ENCODE peak calls at places on chromosome 7, in seven cellular contexts. One of them, this sample, is unnamed.

GRCh38 chr7:33667261-33667660 is 238.1 kb upstream of the BMPER start:
- DNase-seq in stimulated activated naive CD8-positive, alpha-beta T cell treated with anti-CD3 and anti-CD28 coated beads, Interleukin-15, Interleukin-2, amounts not matched to agents 100 U/mL and 50 U/mL, for 24 hours: no peak
- DNase-seq in kidney: no peak
- DNase-seq in ecto neural progenitor cell: no peak
- DNase-seq in NCI-H1092: no peak
- DNase-seq in T47D: no peak
- DNase-seq in SHP77 treated with DMSO at 0.1 percent for 48 hours: no peak
- DNase-seq in this sample: no peak

GRCh38 chr7:11607676-11608075 is 224.3 kb downstream of the THSD7A start:
- DNase-seq in SHP77 treated with DMSO at 0.1 percent for 48 hours: peak
- DNase-seq in kidney: no peak
- DNase-seq in stimulated activated naive CD8-positive, alpha-beta T cell treated with anti-CD3 and anti-CD28 coated beads, Interleukin-15, Interleukin-2, amounts not matched to agents 100 U/mL and 50 U/mL, for 24 hours: no peak
- DNase-seq in T47D: no peak
- DNase-seq in ecto neural progenitor cell: no peak
- DNase-seq in NCI-H1092: peak
- DNase-seq in this sample: no peak

GRCh38 chr7:82572195-82572880 is 128.8 kb upstream of the CACNA2D1 start:
- DNase-seq in stimulated activated naive CD8-positive, alpha-beta T cell treated with anti-CD3 and anti-CD28 coated beads, Interleukin-15, Interleukin-2, amounts not matched to agents 100 U/mL and 50 U/mL, for 24 hours: peak
- DNase-seq in T47D: peak
- DNase-seq in ecto neural progenitor cell: peak
- DNase-seq in NCI-H1092: peak
- DNase-seq in SHP77 treated with DMSO at 0.1 percent for 48 hours: peak
- DNase-seq in kidney: peak
- DNase-seq in this sample: peak

GRCh38 chr7:44973610-44974401 is 5.0 kb downstream of the MYO1G start:
- DNase-seq in SHP77 treated with DMSO at 0.1 percent for 48 hours: no peak
- DNase-seq in stimulated activated naive CD8-positive, alpha-beta T cell treated with anti-CD3 and anti-CD28 coated beads, Interleukin-15, Interleukin-2, amounts not matched to agents 100 U/mL and 50 U/mL, for 24 hours: peak
- DNase-seq in ecto neural progenitor cell: peak
- DNase-seq in T47D: peak
- DNase-seq in kidney: peak
- DNase-seq in NCI-H1092: no peak
- DNase-seq in this sample: peak

GRCh38 chr7:95245828-95246227 is 78.5 kb downstream of the PON1 start:
- DNase-seq in T47D: no peak
- DNase-seq in ecto neural progenitor cell: no peak
- DNase-seq in stimulated activated naive CD8-positive, alpha-beta T cell treated with anti-CD3 and anti-CD28 coated beads, Interleukin-15, Interleukin-2, amounts not matched to agents 100 U/mL and 50 U/mL, for 24 hours: no peak
- DNase-seq in kidney: no peak
- DNase-seq in NCI-H1092: no peak
- DNase-seq in SHP77 treated with DMSO at 0.1 percent for 48 hours: no peak
- DNase-seq in this sample: no peak

GRCh38 chr7:6172331-6173295 is 99.8 kb downstream of the CYTH3 start:
- DNase-seq in kidney: no peak
- DNase-seq in NCI-H1092: no peak
- DNase-seq in ecto neural progenitor cell: no peak
- DNase-seq in SHP77 treated with DMSO at 0.1 percent for 48 hours: no peak
- DNase-seq in stimulated activated naive CD8-positive, alpha-beta T cell treated with anti-CD3 and anti-CD28 coated beads, Interleukin-15, Interleukin-2, amounts not matched to agents 100 U/mL and 50 U/mL, for 24 hours: no peak
- DNase-seq in T47D: no peak
- DNase-seq in this sample: no peak

GRCh38 chr7:116464375-116464774 is 35.2 kb upstream of the CAV2 start:
- DNase-seq in ecto neural progenitor cell: no peak
- DNase-seq in kidney: no peak
- DNase-seq in T47D: no peak
- DNase-seq in SHP77 treated with DMSO at 0.1 percent for 48 hours: no peak
- DNase-seq in NCI-H1092: no peak
- DNase-seq in stimulated activated naive CD8-positive, alpha-beta T cell treated with anti-CD3 and anti-CD28 coated beads, Interleukin-15, Interleukin-2, amounts not matched to agents 100 U/mL and 50 U/mL, for 24 hours: no peak
- DNase-seq in this sample: no peak

GRCh38 chr7:50317221-50317678 is 12.7 kb downstream of the IKZF1 start:
- DNase-seq in T47D: no peak
- DNase-seq in ecto neural progenitor cell: no peak
- DNase-seq in NCI-H1092: no peak
- DNase-seq in kidney: no peak
- DNase-seq in SHP77 treated with DMSO at 0.1 percent for 48 hours: no peak
- DNase-seq in stimulated activated naive CD8-positive, alpha-beta T cell treated with anti-CD3 and anti-CD28 coated beads, Interleukin-15, Interleukin-2, amounts not matched to agents 100 U/mL and 50 U/mL, for 24 hours: no peak
- DNase-seq in this sample: no peak

GRCh38 chr7:18434171-18434570 is 61.4 kb upstream of the HDAC9 start:
- DNase-seq in ecto neural progenitor cell: no peak
- DNase-seq in NCI-H1092: no peak
- DNase-seq in kidney: no peak
- DNase-seq in T47D: peak
- DNase-seq in stimulated activated naive CD8-positive, alpha-beta T cell treated with anti-CD3 and anti-CD28 coated beads, Interleukin-15, Interleukin-2, amounts not matched to agents 100 U/mL and 50 U/mL, for 24 hours: no peak
- DNase-seq in SHP77 treated with DMSO at 0.1 percent for 48 hours: no peak
- DNase-seq in this sample: no peak

GRCh38 chr7:11533229-11533820 is 298.7 kb downstream of the THSD7A start:
- DNase-seq in NCI-H1092: no peak
- DNase-seq in stimulated activated naive CD8-positive, alpha-beta T cell treated with anti-CD3 and anti-CD28 coated beads, Interleukin-15, Interleukin-2, amounts not matched to agents 100 U/mL and 50 U/mL, for 24 hours: no peak
- DNase-seq in T47D: no peak
- DNase-seq in kidney: no peak
- DNase-seq in SHP77 treated with DMSO at 0.1 percent for 48 hours: peak
- DNase-seq in ecto neural progenitor cell: no peak
- DNase-seq in this sample: no peak

GRCh38 chr7:155796381-155797261 is 15.6 kb downstream of the SHH start:
- DNase-seq in NCI-H1092: no peak
- DNase-seq in kidney: peak
- DNase-seq in T47D: peak
- DNase-seq in SHP77 treated with DMSO at 0.1 percent for 48 hours: no peak
- DNase-seq in ecto neural progenitor cell: peak
- DNase-seq in stimulated activated naive CD8-positive, alpha-beta T cell treated with anti-CD3 and anti-CD28 coated beads, Interleukin-15, Interleukin-2, amounts not matched to agents 100 U/mL and 50 U/mL, for 24 hours: peak
- DNase-seq in this sample: peak

GRCh38 chr7:151236406-151236805 is 4.1 kb downstream of the CHPF2 start:
- DNase-seq in NCI-H1092: no peak
- DNase-seq in stimulated activated naive CD8-positive, alpha-beta T cell treated with anti-CD3 and anti-CD28 coated beads, Interleukin-15, Interleukin-2, amounts not matched to agents 100 U/mL and 50 U/mL, for 24 hours: no peak
- DNase-seq in kidney: no peak
- DNase-seq in T47D: no peak
- DNase-seq in ecto neural progenitor cell: no peak
- DNase-seq in SHP77 treated with DMSO at 0.1 percent for 48 hours: no peak
- DNase-seq in this sample: no peak

GRCh38 chr7:159109092-159110035 is 35.3 kb downstream of the VIPR2 start:
- DNase-seq in ecto neural progenitor cell: no peak
- DNase-seq in T47D: peak
- DNase-seq in NCI-H1092: no peak
- DNase-seq in kidney: no peak
- DNase-seq in SHP77 treated with DMSO at 0.1 percent for 48 hours: peak
- DNase-seq in stimulated activated naive CD8-positive, alpha-beta T cell treated with anti-CD3 and anti-CD28 coated beads, Interleukin-15, Interleukin-2, amounts not matched to agents 100 U/mL and 50 U/mL, for 24 hours: no peak
- DNase-seq in this sample: no peak

GRCh38 chr7:93889261-93889660 is 1.3 kb downstream of the TFPI2 start:
- DNase-seq in T47D: no peak
- DNase-seq in SHP77 treated with DMSO at 0.1 percent for 48 hours: no peak
- DNase-seq in ecto neural progenitor cell: no peak
- DNase-seq in stimulated activated naive CD8-positive, alpha-beta T cell treated with anti-CD3 and anti-CD28 coated beads, Interleukin-15, Interleukin-2, amounts not matched to agents 100 U/mL and 50 U/mL, for 24 hours: no peak
- DNase-seq in NCI-H1092: no peak
- DNase-seq in kidney: no peak
- DNase-seq in this sample: no peak

GRCh38 chr7:4682621-4683042 is 537 bp downstream of the FOXK1 start:
- DNase-seq in T47D: peak
- DNase-seq in NCI-H1092: peak
- DNase-seq in SHP77 treated with DMSO at 0.1 percent for 48 hours: no peak
- DNase-seq in stimulated activated naive CD8-positive, alpha-beta T cell treated with anti-CD3 and anti-CD28 coated beads, Interleukin-15, Interleukin-2, amounts not matched to agents 100 U/mL and 50 U/mL, for 24 hours: peak
- DNase-seq in kidney: peak
- DNase-seq in ecto neural progenitor cell: peak
- DNase-seq in this sample: no peak

GRCh38 chr7:112572669-112573301 is 92.0 kb downstream of the LSMEM1 start:
- DNase-seq in SHP77 treated with DMSO at 0.1 percent for 48 hours: no peak
- DNase-seq in ecto neural progenitor cell: no peak
- DNase-seq in NCI-H1092: peak
- DNase-seq in kidney: no peak
- DNase-seq in T47D: peak
- DNase-seq in stimulated activated naive CD8-positive, alpha-beta T cell treated with anti-CD3 and anti-CD28 coated beads, Interleukin-15, Interleukin-2, amounts not matched to agents 100 U/mL and 50 U/mL, for 24 hours: no peak
- DNase-seq in this sample: no peak

GRCh38 chr7:135970682-135971365 is 6.3 kb downstream of the MTPN start:
- DNase-seq in NCI-H1092: no peak
- DNase-seq in SHP77 treated with DMSO at 0.1 percent for 48 hours: no peak
- DNase-seq in ecto neural progenitor cell: no peak
- DNase-seq in T47D: no peak
- DNase-seq in kidney: no peak
- DNase-seq in stimulated activated naive CD8-positive, alpha-beta T cell treated with anti-CD3 and anti-CD28 coated beads, Interleukin-15, Interleukin-2, amounts not matched to agents 100 U/mL and 50 U/mL, for 24 hours: no peak
- DNase-seq in this sample: no peak

GRCh38 chr7:123797673-123798526 is 47.1 kb upstream of the HYAL4 start:
- DNase-seq in kidney: no peak
- DNase-seq in SHP77 treated with DMSO at 0.1 percent for 48 hours: peak
- DNase-seq in stimulated activated naive CD8-positive, alpha-beta T cell treated with anti-CD3 and anti-CD28 coated beads, Interleukin-15, Interleukin-2, amounts not matched to agents 100 U/mL and 50 U/mL, for 24 hours: no peak
- DNase-seq in NCI-H1092: no peak
- DNase-seq in T47D: peak
- DNase-seq in ecto neural progenitor cell: no peak
- DNase-seq in this sample: no peak

GRCh38 chr7:43248961-43249807 is 136.7 kb downstream of the HECW1 start:
- DNase-seq in stimulated activated naive CD8-positive, alpha-beta T cell treated with anti-CD3 and anti-CD28 coated beads, Interleukin-15, Interleukin-2, amounts not matched to agents 100 U/mL and 50 U/mL, for 24 hours: no peak
- DNase-seq in T47D: peak
- DNase-seq in ecto neural progenitor cell: no peak
- DNase-seq in SHP77 treated with DMSO at 0.1 percent for 48 hours: no peak
- DNase-seq in NCI-H1092: no peak
- DNase-seq in kidney: peak
- DNase-seq in this sample: no peak

GRCh38 chr7:2843711-2844152 is 376 bp downstream of the GNA12 start:
- DNase-seq in kidney: peak
- DNase-seq in NCI-H1092: no peak
- DNase-seq in stimulated activated naive CD8-positive, alpha-beta T cell treated with anti-CD3 and anti-CD28 coated beads, Interleukin-15, Interleukin-2, amounts not matched to agents 100 U/mL and 50 U/mL, for 24 hours: peak
- DNase-seq in T47D: peak
- DNase-seq in SHP77 treated with DMSO at 0.1 percent for 48 hours: no peak
- DNase-seq in ecto neural progenitor cell: no peak
- DNase-seq in this sample: peak

GRCh38 chr7:125184801-125185200 is 255.2 kb upstream of the POT1 start:
- DNase-seq in stimulated activated naive CD8-positive, alpha-beta T cell treated with anti-CD3 and anti-CD28 coated beads, Interleukin-15, Interleukin-2, amounts not matched to agents 100 U/mL and 50 U/mL, for 24 hours: no peak
- DNase-seq in NCI-H1092: no peak
- DNase-seq in kidney: no peak
- DNase-seq in ecto neural progenitor cell: no peak
- DNase-seq in T47D: no peak
- DNase-seq in SHP77 treated with DMSO at 0.1 percent for 48 hours: no peak
- DNase-seq in this sample: no peak

GRCh38 chr7:103810112-103810744 is 179.2 kb downstream of the RELN start:
- DNase-seq in kidney: no peak
- DNase-seq in T47D: no peak
- DNase-seq in ecto neural progenitor cell: no peak
- DNase-seq in NCI-H1092: no peak
- DNase-seq in stimulated activated naive CD8-positive, alpha-beta T cell treated with anti-CD3 and anti-CD28 coated beads, Interleukin-15, Interleukin-2, amounts not matched to agents 100 U/mL and 50 U/mL, for 24 hours: no peak
- DNase-seq in SHP77 treated with DMSO at 0.1 percent for 48 hours: no peak
- DNase-seq in this sample: no peak

GRCh38 chr7:35728412-35729060 is 33.6 kb upstream of the HERPUD2 start:
- DNase-seq in T47D: no peak
- DNase-seq in kidney: no peak
- DNase-seq in ecto neural progenitor cell: no peak
- DNase-seq in stimulated activated naive CD8-positive, alpha-beta T cell treated with anti-CD3 and anti-CD28 coated beads, Interleukin-15, Interleukin-2, amounts not matched to agents 100 U/mL and 50 U/mL, for 24 hours: no peak
- DNase-seq in SHP77 treated with DMSO at 0.1 percent for 48 hours: no peak
- DNase-seq in NCI-H1092: no peak
- DNase-seq in this sample: no peak

This sample was measured in head of caudate nucleus.